ENCODE peak calls at places on chromosome 16, in five cellular contexts. W is IMR-90, G is SK-N-SH, Y is HepG2, J is K562. F is an unnamed sample.

GRCh38 chr16:4314532-4315184 is 1.2 kb upstream of the GLIS2 start:
- DNase-seq in G (peak), W (peak), Y (no peak), J (peak), F (no peak)

GRCh38 chr16:82470506-82471196 is 156.1 kb upstream of the CDH13 start:
- DNase-seq in Y (peak), W (no peak), J (no peak), G (no peak), F (no peak)

GRCh38 chr16:1464196-1464893 is 10.5 kb downstream of the CLCN7 start:
- DNase-seq in Y (no peak), W (no peak), J (no peak), G (no peak), F (no peak)

GRCh38 chr16:89038221-89038721 is 55.4 kb upstream of the ACSF3 start:
- DNase-seq in Y (no peak), G (no peak), J (no peak), W (no peak), F (no peak)

GRCh38 chr16:12293017-12293618 is 316.6 kb downstream of the SNX29 start:
- DNase-seq in G (no peak), Y (no peak), J (peak), W (peak), F (no peak)

GRCh38 chr16:70441406-70441990 is 2.6 kb upstream of the ST3GAL2 start:
- DNase-seq in J (peak), Y (no peak), G (no peak), W (no peak), F (no peak)

GRCh38 chr16:46787909-46788308 is 39.8 kb upstream of the MYLK3 start:
- DNase-seq in J (no peak), G (no peak), W (no peak), Y (no peak), F (peak)

GRCh38 chr16:67101301-67101675 is 8.5 kb upstream of the PHAF1 start:
- DNase-seq in W (peak), J (no peak), G (no peak), Y (no peak), F (no peak)

GRCh38 chr16:3950343-3951193 is 70.1 kb upstream of the CREBBP start:
- DNase-seq in J (peak), Y (no peak), W (peak), G (no peak), F (no peak)

GRCh38 chr16:69123894-69124293 is 8.5 kb downstream of the CHTF8 start:
- DNase-seq in Y (peak), G (peak), J (peak), W (peak), F (no peak)
- TF ChIP-seq MXI1 in Y (no peak), G (no peak), J (no peak), W (no peak), F (no peak)

DNA sequence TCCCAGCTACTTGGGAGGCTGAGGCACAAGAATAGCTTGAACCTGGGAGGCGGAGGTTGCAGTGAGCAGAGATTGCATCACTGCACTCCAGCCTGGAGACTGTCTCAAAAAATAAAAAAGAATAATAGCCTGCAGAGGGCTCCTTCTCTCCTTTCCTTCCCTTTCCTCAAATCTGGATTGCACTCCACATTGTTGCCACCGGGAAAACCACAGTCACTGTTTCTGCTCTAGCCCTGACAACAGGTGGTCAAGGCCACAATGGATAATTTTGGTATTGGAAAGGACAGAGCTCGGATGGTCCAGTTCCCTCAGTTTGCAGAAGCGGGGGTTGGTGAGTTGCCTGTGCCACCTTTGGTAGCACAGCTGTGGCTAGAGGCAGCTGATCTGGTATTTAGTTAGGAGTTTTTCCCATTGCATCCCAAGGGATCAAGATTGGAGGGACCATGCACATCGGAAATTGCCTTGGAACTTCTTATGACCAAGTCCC is 44.7 kb upstream of the PRSS54 start:
- DNase-seq in Y (peak), G (peak), J (no peak), W (no peak), F (no peak)
- TF ChIP-seq MXI1 in Y (no peak), G (no peak), J (no peak), W (no peak), F (no peak)

GRCh38 chr16:83744521-83744981 is 63.2 kb upstream of the HSBP1 start:
- DNase-seq in G (no peak), W (peak), Y (no peak), J (no peak), F (no peak)
- TF ChIP-seq MXI1 in G (no peak), W (no peak), Y (no peak), J (no peak), F (no peak)

DNA sequence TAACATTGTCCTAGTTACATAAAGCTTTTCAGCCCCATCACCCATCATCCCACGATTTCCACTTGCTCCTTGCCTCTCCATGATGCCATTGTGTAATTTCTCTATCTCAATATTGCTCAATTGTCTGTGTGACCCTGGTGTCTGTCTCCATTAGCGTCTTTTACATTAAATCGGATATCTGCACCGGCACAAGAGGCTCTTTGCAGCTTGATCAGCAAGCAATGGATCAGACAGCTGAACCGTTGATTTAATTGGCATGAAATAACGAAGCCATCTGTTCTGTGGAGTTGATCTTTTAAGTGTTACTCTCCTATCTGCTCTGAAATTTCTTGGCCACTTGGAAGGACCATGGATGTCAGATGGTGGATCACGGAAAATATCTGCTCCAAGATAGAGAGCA is 76.9 kb upstream of the HS3ST4 start:
- DNase-seq in Y (no peak), G (no peak), W (no peak), J (no peak), F (no peak)
- TF ChIP-seq MXI1 in Y (no peak), G (no peak), W (no peak), J (no peak), F (no peak)

DNA sequence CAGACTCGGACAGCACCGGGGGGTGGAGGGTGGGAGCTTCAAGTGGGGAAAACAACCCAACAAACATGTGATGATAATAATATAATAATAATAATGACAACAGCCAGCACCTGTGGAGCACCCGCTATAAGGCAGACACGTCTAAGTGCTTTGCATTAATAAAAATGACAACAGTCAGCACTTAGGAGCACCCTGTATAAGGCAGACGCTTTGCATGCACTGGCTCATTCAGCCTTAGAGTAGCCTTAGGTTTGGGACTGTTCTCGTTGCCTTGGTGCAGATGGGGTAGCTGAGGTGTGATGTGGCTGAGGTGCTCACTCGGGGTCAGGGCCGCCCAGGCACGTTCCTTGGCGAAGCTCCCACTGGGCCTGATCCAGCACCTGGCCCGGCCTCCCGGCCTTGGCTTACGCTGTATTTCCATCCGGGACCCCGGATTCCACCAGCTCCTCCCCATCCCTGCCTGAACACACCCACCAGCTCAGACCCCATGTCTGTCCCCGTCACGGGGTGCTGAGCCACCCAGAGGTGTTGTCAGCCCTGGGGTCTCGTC is 144.0 kb upstream of the CIBAR2 start:
- DNase-seq in G (no peak), W (no peak), J (no peak), Y (no peak), F (no peak)
- TF ChIP-seq MXI1 in G (no peak), W (no peak), J (no peak), Y (no peak), F (no peak)

GRCh38 chr16:62738631-62739030 is 702.4 kb upstream of the CDH8 start:
- DNase-seq in G (no peak), Y (no peak), W (no peak), J (no peak), F (no peak)
- TF ChIP-seq MXI1 in G (no peak), Y (no peak), W (no peak), J (no peak), F (no peak)